ENCODE peak calls at places on chromosomes 16 and 17, in seven cellular contexts. One of them, this sample, is unnamed.

GRCh38 chr16:29809850-29810698 is 1.9 kb upstream of the PRRT2 start:
- DNase-seq in tibial artery: no peak
- DNase-seq in Caco-2: no peak
- DNase-seq in effector memory CD4-positive, alpha-beta T cell: peak; percentile 25
- DNase-seq in osteoblast: peak; percentile 95
- DNase-seq in thoracic aorta: no peak
- DNase-seq in trophoblast cell: no peak
- DNase-seq in this sample: no peak

GRCh38 chr17:7549401-7550055 is 670 bp downstream of the TNFSF12 start:
- DNase-seq in effector memory CD4-positive, alpha-beta T cell: no peak
- DNase-seq in thoracic aorta: no peak
- DNase-seq in tibial artery: no peak
- DNase-seq in trophoblast cell: no peak
- DNase-seq in osteoblast: peak; percentile 58
- DNase-seq in Caco-2: no peak
- DNase-seq in this sample: no peak

GRCh38 chr16:73778872-73779271 is 517.7 kb upstream of the PSMD7 start:
- DNase-seq in thoracic aorta: no peak
- DNase-seq in tibial artery: no peak
- DNase-seq in effector memory CD4-positive, alpha-beta T cell: no peak
- DNase-seq in osteoblast: no peak
- DNase-seq in trophoblast cell: no peak
- DNase-seq in Caco-2: no peak
- DNase-seq in this sample: no peak

GRCh38 chr16:54282923-54283734 is 3.5 kb downstream of the IRX3 start:
- DNase-seq in osteoblast: peak; percentile 79
- DNase-seq in effector memory CD4-positive, alpha-beta T cell: no peak
- DNase-seq in tibial artery: peak; percentile 60
- DNase-seq in Caco-2: no peak
- DNase-seq in thoracic aorta: no peak
- DNase-seq in trophoblast cell: no peak
- DNase-seq in this sample: peak; percentile 74

GRCh38 chr17:39820541-39820940 is 43.6 kb downstream of the IKZF3 start:
- DNase-seq in thoracic aorta: no peak
- DNase-seq in trophoblast cell: no peak
- DNase-seq in osteoblast: no peak
- DNase-seq in tibial artery: no peak
- DNase-seq in Caco-2: no peak
- DNase-seq in effector memory CD4-positive, alpha-beta T cell: no peak
- DNase-seq in this sample: peak; percentile 70

GRCh38 chr17:4777969-4778760 is 6.5 kb downstream of the TM4SF5 start:
- DNase-seq in trophoblast cell: peak; percentile 78
- DNase-seq in effector memory CD4-positive, alpha-beta T cell: no peak
- DNase-seq in Caco-2: peak; percentile 75
- DNase-seq in osteoblast: no peak
- DNase-seq in tibial artery: no peak
- DNase-seq in thoracic aorta: no peak
- DNase-seq in this sample: no peak

GRCh38 chr17:29615048-29615385 is 7.7 kb downstream of the CORO6 start:
- DNase-seq in tibial artery: no peak
- DNase-seq in effector memory CD4-positive, alpha-beta T cell: peak; percentile 58
- DNase-seq in trophoblast cell: no peak
- DNase-seq in thoracic aorta: no peak
- DNase-seq in osteoblast: peak; percentile 81
- DNase-seq in Caco-2: no peak
- DNase-seq in this sample: no peak

GRCh38 chr16:83723244-83723643 is 84.5 kb upstream of the HSBP1 start:
- DNase-seq in trophoblast cell: no peak
- DNase-seq in thoracic aorta: no peak
- DNase-seq in effector memory CD4-positive, alpha-beta T cell: no peak
- DNase-seq in Caco-2: no peak
- DNase-seq in osteoblast: no peak
- DNase-seq in tibial artery: no peak
- DNase-seq in this sample: no peak

GRCh38 chr17:74042744-74043486 is 160.6 kb upstream of the RPL38 start:
- DNase-seq in effector memory CD4-positive, alpha-beta T cell: no peak
- DNase-seq in tibial artery: peak; percentile 79
- DNase-seq in osteoblast: peak; percentile 97
- DNase-seq in trophoblast cell: peak; percentile 53
- DNase-seq in thoracic aorta: peak; percentile 52
- DNase-seq in Caco-2: no peak
- DNase-seq in this sample: peak; percentile 82

GRCh38 chr16:66553223-66553622 is 847 bp downstream of the CKLF start:
- DNase-seq in tibial artery: no peak
- DNase-seq in trophoblast cell: no peak
- DNase-seq in Caco-2: no peak
- DNase-seq in effector memory CD4-positive, alpha-beta T cell: peak; percentile 6
- DNase-seq in osteoblast: no peak
- DNase-seq in thoracic aorta: no peak
- DNase-seq in this sample: no peak

DNA sequence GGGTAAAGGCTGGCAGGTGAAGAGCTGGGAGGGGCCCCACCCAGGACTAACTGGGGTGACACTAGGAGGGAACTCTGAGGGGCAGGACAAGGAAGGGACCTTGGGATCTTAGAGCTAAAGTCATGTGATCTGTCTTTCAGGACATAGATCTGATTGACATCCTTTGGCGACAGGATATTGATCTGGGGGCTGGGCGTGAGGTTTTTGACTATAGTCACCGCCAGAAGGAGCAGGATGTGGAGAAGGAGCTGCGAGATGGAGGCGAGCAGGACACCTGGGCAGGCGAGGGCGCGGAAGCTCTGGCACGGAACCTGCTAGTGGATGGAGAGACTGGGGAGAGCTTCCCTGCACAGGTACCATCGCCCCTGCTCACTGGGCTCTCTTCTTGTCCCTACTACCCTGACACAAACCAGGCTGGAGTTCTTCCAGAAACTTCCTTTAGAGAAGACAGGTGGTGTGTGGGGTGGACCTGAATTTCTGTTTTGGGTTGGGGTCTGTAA is 8.1 kb downstream of the NFE2L1 start:
- DNase-seq in Caco-2: no peak
- DNase-seq in tibial artery: no peak
- DNase-seq in thoracic aorta: no peak
- DNase-seq in trophoblast cell: no peak
- DNase-seq in osteoblast: no peak
- DNase-seq in effector memory CD4-positive, alpha-beta T cell: no peak
- DNase-seq in this sample: no peak
- H3K4me3 ChIP-seq in Caco-2: no peak overlapping the region
- H3K4me3 ChIP-seq in tibial artery: no peak overlapping the region
- H3K4me3 ChIP-seq in thoracic aorta: no peak overlapping the region
- H3K4me3 ChIP-seq in trophoblast cell: no peak overlapping the region
- H3K4me3 ChIP-seq in osteoblast: no peak overlapping the region
- H3K4me3 ChIP-seq in effector memory CD4-positive, alpha-beta T cell: no peak overlapping the region
- H3K4me3 ChIP-seq in this sample: no peak overlapping the region

GRCh38 chr17:10001296-10001904 is 96.3 kb upstream of the RCVRN start:
- DNase-seq in tibial artery: peak; percentile 45
- DNase-seq in Caco-2: no peak
- DNase-seq in thoracic aorta: no peak
- DNase-seq in osteoblast: no peak
- DNase-seq in effector memory CD4-positive, alpha-beta T cell: no peak
- DNase-seq in trophoblast cell: no peak
- DNase-seq in this sample: peak; percentile 44

GRCh38 chr17:9994761-9995160 is 89.7 kb upstream of the RCVRN start:
- DNase-seq in thoracic aorta: no peak
- DNase-seq in tibial artery: peak; percentile 13
- DNase-seq in effector memory CD4-positive, alpha-beta T cell: no peak
- DNase-seq in Caco-2: no peak
- DNase-seq in osteoblast: no peak
- DNase-seq in trophoblast cell: peak; percentile 38
- DNase-seq in this sample: peak; percentile 54

GRCh38 chr17:10003705-10004104 is 98.6 kb upstream of the RCVRN start:
- DNase-seq in trophoblast cell: no peak
- DNase-seq in tibial artery: peak; percentile 40
- DNase-seq in Caco-2: no peak
- DNase-seq in effector memory CD4-positive, alpha-beta T cell: no peak
- DNase-seq in osteoblast: no peak
- DNase-seq in thoracic aorta: no peak
- DNase-seq in this sample: no peak

GRCh38 chr17:9999948-10000695 is 95.1 kb upstream of the RCVRN start:
- DNase-seq in trophoblast cell: no peak
- DNase-seq in tibial artery: peak; percentile 11
- DNase-seq in Caco-2: no peak
- DNase-seq in thoracic aorta: no peak
- DNase-seq in effector memory CD4-positive, alpha-beta T cell: no peak
- DNase-seq in osteoblast: no peak
- DNase-seq in this sample: no peak

GRCh38 chr17:9998060-9998459 is 93.0 kb upstream of the RCVRN start:
- DNase-seq in thoracic aorta: no peak
- DNase-seq in trophoblast cell: no peak
- DNase-seq in tibial artery: peak; percentile 9
- DNase-seq in effector memory CD4-positive, alpha-beta T cell: no peak
- DNase-seq in Caco-2: no peak
- DNase-seq in osteoblast: no peak
- DNase-seq in this sample: no peak
- H3K4me3 ChIP-seq in thoracic aorta: no peak overlapping the region
- H3K4me3 ChIP-seq in trophoblast cell: no peak overlapping the region
- H3K4me3 ChIP-seq in tibial artery: no peak overlapping the region
- H3K4me3 ChIP-seq in effector memory CD4-positive, alpha-beta T cell: no peak overlapping the region
- H3K4me3 ChIP-seq in Caco-2: no peak overlapping the region
- H3K4me3 ChIP-seq in osteoblast: no peak overlapping the region
- H3K4me3 ChIP-seq in this sample: no peak overlapping the region

GRCh38 chr16:55898592-55898991 is 23.4 kb upstream of the CES5A start:
- DNase-seq in effector memory CD4-positive, alpha-beta T cell: no peak
- DNase-seq in trophoblast cell: no peak
- DNase-seq in Caco-2: no peak
- DNase-seq in thoracic aorta: no peak
- DNase-seq in osteoblast: no peak
- DNase-seq in tibial artery: no peak
- DNase-seq in this sample: no peak
- H3K4me3 ChIP-seq in effector memory CD4-positive, alpha-beta T cell: no peak overlapping the region
- H3K4me3 ChIP-seq in trophoblast cell: no peak overlapping the region
- H3K4me3 ChIP-seq in Caco-2: no peak overlapping the region
- H3K4me3 ChIP-seq in thoracic aorta: no peak overlapping the region
- H3K4me3 ChIP-seq in osteoblast: no peak overlapping the region
- H3K4me3 ChIP-seq in tibial artery: no peak overlapping the region
- H3K4me3 ChIP-seq in this sample: no peak overlapping the region

DNA sequence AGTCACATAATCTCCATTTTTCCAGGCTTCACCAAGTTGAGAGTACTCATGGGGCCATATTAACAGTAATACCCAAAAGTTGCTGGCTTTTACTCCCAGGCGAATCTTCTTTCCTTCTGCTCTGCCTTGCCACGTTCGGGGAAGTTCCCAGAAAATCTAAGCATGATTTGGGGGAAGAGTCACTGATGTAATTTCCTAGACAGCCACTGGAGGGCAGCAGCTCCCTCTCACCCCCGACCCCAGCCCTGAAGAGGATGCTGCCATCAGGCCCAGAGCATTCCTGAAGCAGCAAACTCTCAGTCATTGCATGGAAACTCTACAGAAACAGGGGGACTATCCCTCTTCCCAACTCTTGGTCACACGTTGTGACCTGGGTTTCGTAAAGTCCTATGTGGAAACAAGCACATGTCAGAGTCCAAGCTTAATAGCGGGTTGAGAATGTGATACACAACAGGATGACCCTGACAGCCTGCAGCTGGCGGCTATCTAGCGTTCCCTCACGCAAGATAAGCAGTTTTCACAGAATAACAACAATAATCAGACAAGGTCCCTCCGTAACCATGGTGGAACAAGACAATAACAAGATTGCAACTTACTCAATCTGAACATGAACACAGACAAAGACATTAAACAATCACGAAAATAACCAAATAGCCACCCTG is 43.8 kb upstream of the DHX40 start:
- DNase-seq in Caco-2: peak; percentile 78
- DNase-seq in trophoblast cell: peak; percentile 88
- DNase-seq in tibial artery: no peak
- DNase-seq in thoracic aorta: no peak
- DNase-seq in effector memory CD4-positive, alpha-beta T cell: peak; percentile 30
- DNase-seq in osteoblast: peak; percentile 88
- DNase-seq in this sample: peak; percentile 94
- H3K4me3 ChIP-seq in Caco-2: no peak overlapping the region
- H3K4me3 ChIP-seq in trophoblast cell: no peak overlapping the region
- H3K4me3 ChIP-seq in tibial artery: no peak overlapping the region
- H3K4me3 ChIP-seq in thoracic aorta: no peak overlapping the region
- H3K4me3 ChIP-seq in effector memory CD4-positive, alpha-beta T cell: no peak overlapping the region
- H3K4me3 ChIP-seq in osteoblast: no peak overlapping the region
- H3K4me3 ChIP-seq in this sample: no peak overlapping the region

DNA sequence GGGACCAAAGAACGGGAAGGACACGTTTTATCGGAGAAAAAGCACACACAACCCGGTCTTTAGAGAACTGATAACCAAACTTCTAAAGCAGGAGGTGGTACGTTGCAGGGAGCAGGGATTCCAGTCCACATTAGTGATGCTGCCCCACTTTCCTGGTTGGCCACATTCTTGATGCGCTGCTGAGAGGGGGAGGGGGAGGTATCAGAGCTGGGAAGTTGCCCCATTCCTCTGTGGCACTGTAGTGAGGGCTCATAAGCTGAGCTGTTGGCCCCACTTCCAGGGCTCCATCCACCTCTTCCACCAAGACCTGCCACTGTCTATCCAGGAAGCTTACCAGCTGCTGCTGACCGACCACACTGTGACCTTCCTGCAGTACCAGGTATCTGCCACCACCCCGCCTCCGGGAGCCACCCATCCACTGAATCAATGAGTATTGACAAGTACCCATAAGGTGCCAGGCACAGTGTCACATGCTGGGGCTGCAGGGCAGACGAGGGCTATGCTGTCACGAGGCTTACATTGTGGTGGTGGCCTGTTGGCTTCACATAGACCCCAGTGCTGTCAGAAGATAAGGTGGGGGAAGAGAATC is 1.0 kb downstream of the TSEN54 start:
- DNase-seq in Caco-2: peak; percentile 39
- DNase-seq in tibial artery: no peak
- DNase-seq in thoracic aorta: no peak
- DNase-seq in effector memory CD4-positive, alpha-beta T cell: no peak
- DNase-seq in osteoblast: no peak
- DNase-seq in trophoblast cell: no peak
- DNase-seq in this sample: peak; percentile 83
- H3K4me3 ChIP-seq in Caco-2: peak overlapping the region; percentile 93
- H3K4me3 ChIP-seq in tibial artery: peak overlapping the region; percentile 83
- H3K4me3 ChIP-seq in thoracic aorta: peak overlapping the region; percentile 95
- H3K4me3 ChIP-seq in effector memory CD4-positive, alpha-beta T cell: peak overlapping the region; percentile 76
- H3K4me3 ChIP-seq in osteoblast: peak overlapping the region; percentile 86
- H3K4me3 ChIP-seq in trophoblast cell: peak overlapping the region; percentile 90
- H3K4me3 ChIP-seq in this sample: peak overlapping the region; percentile 78

DNA sequence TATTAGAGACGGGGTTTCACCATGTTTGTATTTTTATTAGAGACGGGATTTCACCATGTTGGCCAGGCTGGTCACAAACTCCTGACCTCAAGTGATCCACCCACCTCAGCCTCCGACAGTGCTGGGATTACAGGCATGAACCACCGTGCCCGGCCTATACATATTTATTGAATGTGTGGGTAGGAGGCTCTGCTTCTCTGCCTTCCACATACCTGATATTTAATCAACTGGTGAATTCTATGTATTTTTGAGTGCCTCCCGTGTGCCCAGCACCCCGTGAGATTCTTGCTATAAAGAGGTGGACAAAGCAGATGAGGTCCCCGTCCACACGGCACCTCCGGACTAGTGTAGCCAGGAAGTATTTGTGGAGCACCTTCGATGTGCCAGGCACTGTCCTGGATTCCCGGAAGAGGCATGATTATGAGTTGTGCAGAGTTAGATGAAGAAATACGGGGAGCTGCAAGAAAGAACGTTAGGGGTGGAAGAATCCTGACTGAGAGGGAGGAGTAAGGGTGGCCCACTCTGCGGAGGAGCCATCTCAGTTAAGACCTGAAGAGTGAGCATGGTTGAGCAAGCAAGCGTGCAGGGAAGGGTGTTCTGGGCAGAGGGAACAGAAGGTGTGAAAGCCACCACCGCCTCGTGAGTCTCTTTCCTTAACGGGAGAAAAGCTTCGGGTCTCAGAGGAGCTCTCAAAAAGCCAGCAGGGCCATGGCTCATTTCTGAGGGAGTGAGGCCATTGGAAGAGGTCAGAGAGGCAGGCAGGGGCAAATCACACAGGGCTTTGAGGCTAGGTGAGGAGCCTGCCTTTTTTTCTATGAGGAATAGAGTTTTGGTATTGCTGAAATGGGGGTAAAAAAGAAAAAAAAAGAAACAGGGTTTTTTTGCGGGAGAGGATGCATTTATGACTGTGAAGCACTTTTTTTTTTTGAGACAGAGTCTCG is 21.2 kb downstream of the CRISPLD2 start:
- DNase-seq in trophoblast cell: no peak
- DNase-seq in tibial artery: no peak
- DNase-seq in effector memory CD4-positive, alpha-beta T cell: no peak
- DNase-seq in thoracic aorta: no peak
- DNase-seq in Caco-2: no peak
- DNase-seq in osteoblast: peak; percentile 21
- DNase-seq in this sample: no peak
- H3K4me3 ChIP-seq in trophoblast cell: no peak overlapping the region
- H3K4me3 ChIP-seq in tibial artery: no peak overlapping the region
- H3K4me3 ChIP-seq in effector memory CD4-positive, alpha-beta T cell: no peak overlapping the region
- H3K4me3 ChIP-seq in thoracic aorta: no peak overlapping the region
- H3K4me3 ChIP-seq in Caco-2: no peak overlapping the region
- H3K4me3 ChIP-seq in osteoblast: no peak overlapping the region
- H3K4me3 ChIP-seq in this sample: no peak overlapping the region